ENCODE peak calls at places on chromosomes 1 and 21, in six cellular contexts. N, K, L, R, H and Z are unnamed samples.

GRCh38 chr1:46735708-46736324 is 16.9 kb upstream of the EFCAB14 start:
- DNase-seq in K (peak; percentile 83), R (peak; percentile 60), L (peak; percentile 72), H (no peak), N (peak; percentile 75), Z (no peak)

GRCh38 chr1:183764981-183765380 is 39.9 kb upstream of the RGL1 start:
- DNase-seq in R (peak; percentile 62), H (no peak), K (no peak), N (no peak), L (no peak), Z (no peak)

GRCh38 chr1:197884173-197884572 is 18.3 kb upstream of the C1orf53 start:
- DNase-seq in N (no peak), H (no peak), R (no peak), K (no peak), L (no peak), Z (peak; percentile 25)

GRCh38 chr1:211783266-211783665 is 47.3 kb downstream of the LPGAT1 start:
- DNase-seq in R (no peak), K (no peak), L (no peak), H (no peak), N (no peak), Z (no peak)

GRCh38 chr1:191125950-191126349 is 648.3 kb upstream of the BRINP3 start:
- DNase-seq in H (no peak), R (no peak), K (no peak), N (no peak), L (no peak), Z (no peak)

GRCh38 chr1:71921935-71922559 is 360.3 kb downstream of the NEGR1 start:
- DNase-seq in L (no peak), N (no peak), R (no peak), K (no peak), H (no peak), Z (no peak)

GRCh38 chr21:38614558-38614957 is 116.3 kb upstream of the ERG start:
- DNase-seq in K (no peak), H (no peak), N (no peak), L (no peak), R (no peak), Z (no peak)

GRCh38 chr1:223738465-223739365 is 26.4 kb downstream of the CAPN2 start:
- DNase-seq in R (no peak), L (no peak), H (peak; percentile 68), K (no peak), N (no peak), Z (no peak)

GRCh38 chr1:3670823-3671251 is 18.5 kb downstream of the TP73 start:
- DNase-seq in H (no peak), R (no peak), K (no peak), L (no peak), N (no peak), Z (no peak)

GRCh38 chr1:224722838-224723237 is 106.7 kb downstream of the CNIH3 start:
- DNase-seq in N (no peak), R (no peak), K (no peak), L (no peak), H (no peak), Z (no peak)

GRCh38 chr1:32240140-32240951 is 6.7 kb upstream of the FAM167B start:
- DNase-seq in H (peak; percentile 87), R (peak; percentile 39), L (peak; percentile 75), K (peak; percentile 99), N (peak; percentile 93), Z (peak; percentile 83)

GRCh38 chr1:163174524-163175437 is 27.9 kb downstream of the RGS5 start:
- DNase-seq in N (peak; percentile 35), K (peak; percentile 82), H (peak; percentile 52), R (peak; percentile 65), L (peak; percentile 85), Z (peak; percentile 77)

GRCh38 chr1:27102134-27102706 is 52.7 kb downstream of the SLC9A1 start:
- DNase-seq in H (no peak), K (no peak), L (no peak), N (no peak), R (no peak), Z (no peak)

GRCh38 chr21:24160528-24160927 is 1446.8 kb downstream of the MRPL39 start:
- DNase-seq in K (no peak), R (no peak), H (no peak), L (no peak), N (no peak), Z (no peak)

GRCh38 chr1:65896721-65897120 is 104.0 kb downstream of the PDE4B start:
- DNase-seq in H (no peak), N (no peak), K (no peak), L (no peak), R (peak; percentile 37), Z (no peak)

GRCh38 chr21:38983560-38983959 is 177.8 kb downstream of the ETS2 start:
- DNase-seq in H (no peak), R (no peak), L (no peak), N (no peak), K (no peak), Z (no peak)

GRCh38 chr1:214429951-214430742 is 121.3 kb downstream of the PTPN14 start:
- DNase-seq in L (no peak), H (no peak), N (no peak), K (no peak), R (peak; percentile 61), Z (peak; percentile 52)

GRCh38 chr21:45076245-45076661 is 1.9 kb downstream of the ADARB1 start:
- DNase-seq in H (no peak), N (no peak), K (peak; percentile 30), R (peak; percentile 68), L (peak; percentile 28), Z (no peak)

GRCh38 chr1:2347409-2347785 is 44.0 kb downstream of the MORN1 start:
- DNase-seq in H (no peak), L (no peak), N (no peak), K (no peak), R (no peak), Z (no peak)

GRCh38 chr1:245306020-245306419 is 151.2 kb downstream of the KIF26B start:
- DNase-seq in H (no peak), R (no peak), N (no peak), L (no peak), K (no peak), Z (no peak)

GRCh38 chr1:3695326-3696217 is 43.3 kb downstream of the TP73 start:
- DNase-seq in H (peak; percentile 37), N (peak; percentile 49), R (peak; percentile 4), L (peak; percentile 71), K (peak; percentile 77), Z (peak; percentile 54)

GRCh38 chr1:117453958-117454357 is 86.7 kb downstream of the MAN1A2 start:
- DNase-seq in K (no peak), R (no peak), L (peak; percentile 55), H (no peak), N (no peak), Z (no peak)

GRCh38 chr1:71170925-71171324 is 90.1 kb upstream of the ZRANB2 start:
- DNase-seq in H (no peak), L (peak; percentile 7), N (no peak), R (no peak), K (peak; percentile 8), Z (no peak)

GRCh38 chr1:119075614-119076013 is 64.8 kb downstream of the WARS2 start:
- DNase-seq in N (no peak), L (peak; percentile 60), H (no peak), R (peak; percentile 75), K (no peak), Z (no peak)

GRCh38 chr1:200035956-200036615 is 8.6 kb downstream of the NR5A2 start:
- DNase-seq in R (no peak), N (peak; percentile 12), K (peak; percentile 7), H (no peak), L (no peak), Z (no peak)

GRCh38 chr1:200037904-200038644 is 10.6 kb downstream of the NR5A2 start:
- DNase-seq in L (no peak), K (no peak), R (no peak), N (peak; percentile 15), H (no peak), Z (no peak)

GRCh38 chr1:200037501-200037900 is 10.0 kb downstream of the NR5A2 start:
- DNase-seq in K (no peak), R (no peak), N (no peak), L (no peak), H (no peak), Z (no peak)

GRCh38 chr1:200035397-200035955 is 8.0 kb downstream of the NR5A2 start:
- DNase-seq in N (peak; percentile 27), H (no peak), K (peak; percentile 55), R (no peak), L (no peak), Z (no peak)

GRCh38 chr1:200036616-200037270 is 9.2 kb downstream of the NR5A2 start:
- DNase-seq in K (peak; percentile 45), H (peak; percentile 76), L (no peak), R (no peak), N (no peak), Z (no peak)
- H3K27me3 ChIP-seq in K (peaks cover 100% of the 10 kb centered on the region), H (peaks cover 98% of the 10 kb centered on the region), L (peaks cover 81% of the 10 kb centered on the region), R (peaks cover 91% of the 10 kb centered on the region), N (peaks cover 46% of the 10 kb centered on the region), Z (peaks cover 82% of the 10 kb centered on the region)

DNA sequence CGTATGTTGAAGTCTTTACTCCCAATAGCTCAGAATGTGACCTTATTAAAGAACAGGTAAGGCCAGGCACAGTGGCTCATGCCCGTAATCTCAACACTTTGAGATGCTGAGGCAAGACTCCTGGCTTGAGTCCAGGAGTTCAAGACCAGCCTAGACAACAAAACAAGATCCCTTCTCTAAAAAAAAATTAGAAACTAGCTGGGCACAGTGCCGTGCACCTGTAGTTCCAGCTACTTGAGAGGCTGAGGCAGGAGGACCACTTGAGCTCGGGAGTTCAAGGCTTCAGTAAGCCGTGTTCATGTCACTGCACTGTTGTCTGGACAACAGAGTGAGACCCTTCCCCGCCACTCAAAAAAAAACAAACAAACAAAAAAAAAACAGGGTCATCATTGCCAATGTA is 171.3 kb downstream of the RERE start:
- DNase-seq in L (no peak), R (no peak), N (no peak), H (no peak), K (no peak), Z (no peak)
- H3K4me1 ChIP-seq in L (peaks cover 18% of the 10 kb centered on the region), R (peaks cover 15% of the 10 kb centered on the region), N (peaks cover 13% of the 10 kb centered on the region), H (no peaks in the 10 kb centered on the region), K (peaks cover 10% of the 10 kb centered on the region), Z (peaks cover under 1% of the 10 kb centered on the region)

GRCh38 chr21:46416551-46416950 is 42.1 kb upstream of the DIP2A start:
- DNase-seq in K (no peak), L (no peak), R (no peak), N (no peak), H (no peak), Z (no peak)
- H3K27me3 ChIP-seq in K (no peaks in the 10 kb centered on the region), L (no peaks in the 10 kb centered on the region), R (no peaks in the 10 kb centered on the region), N (no peaks in the 10 kb centered on the region), H (no peaks in the 10 kb centered on the region), Z (no peaks in the 10 kb centered on the region)

GRCh38 chr1:203288351-203288894 is 16.9 kb upstream of the BTG2 start:
- DNase-seq in L (no peak), H (no peak), N (no peak), K (no peak), R (no peak), Z (no peak)
- H3K4me1 ChIP-seq in L (no peaks in the 10 kb centered on the region), H (peaks cover 60% of the 10 kb centered on the region), N (peaks cover 40% of the 10 kb centered on the region), K (peaks cover 47% of the 10 kb centered on the region), R (peaks cover 9% of the 10 kb centered on the region), Z (peaks cover 52% of the 10 kb centered on the region)

DNA sequence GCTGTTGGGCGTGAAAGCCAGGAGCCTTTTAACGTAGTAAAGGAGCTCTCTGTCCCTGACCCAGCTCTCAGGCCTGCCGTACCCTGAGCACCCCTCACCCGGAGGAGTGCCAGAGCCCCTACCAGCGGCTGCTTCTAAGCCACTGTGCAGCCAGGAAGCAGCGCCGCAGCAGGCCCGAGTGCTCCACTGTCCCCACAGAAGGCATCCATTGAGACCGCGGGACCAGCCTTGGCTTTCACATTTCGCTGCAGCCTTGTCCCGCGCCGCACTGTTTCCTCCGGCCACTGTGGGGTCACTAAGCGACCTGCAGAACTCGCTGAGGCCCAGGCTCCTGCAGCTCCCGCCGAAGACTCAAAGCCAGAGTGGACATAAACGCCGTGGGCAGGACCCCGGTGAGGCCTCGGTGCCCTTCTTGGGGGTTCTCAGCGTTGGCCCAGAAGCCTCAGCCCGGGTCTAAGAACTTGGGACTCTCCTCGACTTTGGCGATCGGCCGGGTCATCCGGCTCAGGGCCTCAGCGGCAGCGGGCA is 3.0 kb downstream of the ALX3 start:
- DNase-seq in N (no peak), R (no peak), L (no peak), H (no peak), K (peak; percentile 56), Z (no peak)
- H3K27me3 ChIP-seq in N (peaks cover 38% of the 10 kb centered on the region), R (peaks cover 65% of the 10 kb centered on the region), L (no peaks in the 10 kb centered on the region), H (peaks cover 68% of the 10 kb centered on the region), K (peaks cover 86% of the 10 kb centered on the region), Z (peaks cover 43% of the 10 kb centered on the region)